ENCODE peak calls at places on chromosome 10, in nine cellular contexts. A is lower lobe of right lung, X is fibroblast of lung, Y is BE2C, H is nephron progenitor cell, G is left ventricle myocardium inferior, N is GM12878, M is Calu3, O is H9. P is an unnamed sample.

GRCh38 chr10:109967739-109968088 is 40.1 kb upstream of the ADD3 start:
- DNase-seq in A (no peak), X (no peak), Y (no peak), H (no peak), G (no peak), N (no peak), M (no peak), O (no peak), P (no peak)

GRCh38 chr10:86306628-86307278 is 59.8 kb downstream of the GRID1 start:
- DNase-seq in A (no peak), X (peak), Y (no peak), H (peak), G (no peak), N (no peak), M (peak), O (no peak), P (no peak)

GRCh38 chr10:112801748-112802147 is 148.3 kb upstream of the TCF7L2 start:
- DNase-seq in A (no peak), X (no peak), Y (no peak), H (no peak), G (no peak), N (no peak), M (peak), O (no peak), P (no peak)

GRCh38 chr10:104150206-104150605 is 28.2 kb downstream of the SFR1 start:
- DNase-seq in A (no peak), X (peak), Y (no peak), H (no peak), G (no peak), N (no peak), M (no peak), O (no peak), P (no peak)

GRCh38 chr10:31037749-31038148 is 6.1 kb upstream of the ZNF438 start:
- DNase-seq in A (no peak), X (no peak), Y (no peak), H (no peak), G (no peak), N (no peak), M (no peak), O (no peak), P (no peak)

GRCh38 chr10:74114041-74114448 is 36.6 kb downstream of the AP3M1 start:
- DNase-seq in A (no peak), X (no peak), Y (peak), H (no peak), G (no peak), N (no peak), M (no peak), O (no peak), P (no peak)

GRCh38 chr10:44398271-44398670 is 13.4 kb upstream of the CXCL12 start:
- DNase-seq in A (no peak), X (no peak), Y (no peak), H (no peak), G (no peak), N (no peak), M (no peak), O (no peak), P (no peak)

GRCh38 chr10:43264987-43265798 is 1.7 kb downstream of the RASGEF1A start:
- DNase-seq in A (no peak), X (no peak), Y (no peak), H (no peak), G (no peak), N (no peak), M (no peak), O (no peak), P (peak)

GRCh38 chr10:42952931-42953683 is 123.8 kb upstream of the RET start:
- DNase-seq in A (peak), X (no peak), Y (no peak), H (no peak), G (no peak), N (no peak), M (no peak), O (peak), P (no peak)

GRCh38 chr10:124792998-124793352 is 1.3 kb upstream of the EEF1AKMT2 start:
- DNase-seq in A (no peak), X (no peak), Y (no peak), H (no peak), G (no peak), N (no peak), M (no peak), O (no peak), P (no peak)
- TF ChIP-seq CTCF in A (no peak), X (no peak), Y (no peak), H (no peak), G (no peak), N (no peak), M (no peak), O (no peak), P (no peak)

GRCh38 chr10:89959433-89960110 is 258.2 kb downstream of the KIF20B start:
- DNase-seq in A (no peak), X (peak), Y (no peak), H (no peak), G (no peak), N (peak), M (no peak), O (no peak), P (peak)

GRCh38 chr10:89952314-89952713 is 250.9 kb downstream of the KIF20B start:
- DNase-seq in A (no peak), X (no peak), Y (no peak), H (no peak), G (no peak), N (no peak), M (no peak), O (no peak), P (no peak)

GRCh38 chr10:89954787-89955566 is 253.6 kb downstream of the KIF20B start:
- DNase-seq in A (no peak), X (no peak), Y (no peak), H (no peak), G (no peak), N (peak), M (no peak), O (no peak), P (peak)
- TF ChIP-seq CTCF in A (peak), X (peak), Y (peak), H (no peak), G (peak), N (no peak), M (no peak), O (peak), P (no peak)

DNA sequence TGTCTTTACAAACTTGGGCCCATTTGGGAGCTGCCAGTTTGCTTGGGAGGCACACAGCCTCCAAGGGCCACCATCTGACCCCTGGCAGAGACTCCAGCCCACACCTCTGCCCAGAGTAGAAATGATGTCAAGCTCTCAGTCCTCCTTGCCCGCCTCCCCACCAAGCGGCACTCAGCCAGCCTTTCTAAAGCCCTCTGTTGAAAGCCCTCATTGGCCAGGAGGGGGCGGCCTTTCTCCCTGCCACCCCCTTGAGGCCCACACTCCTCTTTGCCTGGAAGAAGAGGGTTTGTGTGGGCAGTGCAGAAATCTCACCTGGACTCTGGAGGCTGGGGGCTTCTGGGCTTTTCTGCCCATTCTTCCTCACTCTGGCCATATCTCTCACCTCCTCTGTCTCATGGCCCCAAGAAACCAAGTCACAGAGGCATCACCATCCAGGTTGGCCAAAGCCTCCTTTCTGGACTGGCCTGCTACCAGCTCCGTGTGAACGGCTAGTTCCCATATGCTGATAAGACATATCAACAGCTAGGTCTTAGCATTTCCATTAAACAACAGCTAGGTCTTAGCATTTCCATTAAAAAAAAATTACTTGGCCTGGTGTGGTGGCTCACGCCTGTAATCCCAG is 36.1 kb downstream of the UBTD1 start:
- DNase-seq in A (no peak), X (peak), Y (peak), H (peak), G (no peak), N (no peak), M (peak), O (peak), P (peak)
- TF ChIP-seq CTCF in A (peak), X (peak), Y (peak), H (peak), G (peak), N (peak), M (no peak), O (peak), P (peak)

GRCh38 chr10:126570631-126571170 is 99.8 kb downstream of the C10orf90 start:
- DNase-seq in A (no peak), X (peak), Y (no peak), H (no peak), G (no peak), N (no peak), M (no peak), O (no peak), P (no peak)

GRCh38 chr10:126576336-126576735 is 94.2 kb downstream of the C10orf90 start:
- DNase-seq in A (no peak), X (peak), Y (no peak), H (no peak), G (no peak), N (no peak), M (no peak), O (no peak), P (no peak)

GRCh38 chr10:126568809-126569208 is 101.7 kb downstream of the C10orf90 start:
- DNase-seq in A (no peak), X (peak), Y (no peak), H (no peak), G (no peak), N (no peak), M (no peak), O (no peak), P (no peak)

GRCh38 chr10:126569513-126570447 is 100.7 kb downstream of the C10orf90 start:
- DNase-seq in A (no peak), X (peak), Y (no peak), H (no peak), G (no peak), N (no peak), M (no peak), O (no peak), P (no peak)

GRCh38 chr10:126571203-126571602 is 99.3 kb downstream of the C10orf90 start:
- DNase-seq in A (no peak), X (no peak), Y (no peak), H (no peak), G (no peak), N (no peak), M (no peak), O (peak), P (no peak)
- TF ChIP-seq CTCF in A (no peak), X (no peak), Y (no peak), H (no peak), G (no peak), N (no peak), M (no peak), O (peak), P (no peak)

DNA sequence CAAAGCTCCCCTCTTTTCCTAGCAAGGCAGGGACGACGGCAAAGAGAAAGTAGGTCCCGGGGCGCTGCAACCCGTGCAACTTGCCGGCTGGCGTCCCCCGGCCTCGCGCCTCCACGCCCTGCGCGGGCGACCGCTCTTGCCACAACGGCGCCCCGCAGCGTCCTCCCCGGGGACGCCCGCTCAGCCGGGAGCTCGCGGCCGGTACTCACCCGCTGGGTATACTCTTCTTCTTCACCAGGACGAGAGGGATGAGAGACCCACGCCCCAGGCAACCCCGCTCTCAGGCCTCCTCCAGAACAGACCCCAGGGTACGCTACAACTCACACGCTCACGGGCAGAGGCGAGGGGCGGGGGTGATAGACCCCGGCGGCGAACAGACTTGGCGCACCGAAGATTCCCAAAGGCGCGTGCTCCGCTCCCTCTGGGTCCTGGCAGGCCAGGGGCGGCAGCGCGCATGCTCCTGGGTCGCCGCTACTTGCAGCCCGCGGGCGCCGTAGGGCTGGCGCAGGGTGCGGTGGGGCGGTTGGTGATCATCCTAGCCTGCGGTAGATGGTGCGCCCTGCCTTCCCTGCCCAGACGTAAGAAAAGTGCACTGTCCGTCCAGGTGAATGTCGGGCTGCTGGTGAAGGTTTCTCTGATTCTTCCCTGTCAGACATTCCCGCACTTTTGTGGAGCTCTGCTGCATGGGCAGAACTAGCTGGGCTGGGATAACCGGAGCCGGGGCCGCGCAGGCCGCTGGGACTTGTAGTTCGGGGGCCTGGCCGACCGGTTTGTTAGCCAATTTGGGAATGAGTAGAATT is at the start of gene CC2D2B:
- DNase-seq in A (peak), X (peak), Y (peak), H (peak), G (peak), N (peak), M (peak), O (peak), P (peak)
- TF ChIP-seq CTCF in A (peak), X (no peak), Y (no peak), H (no peak), G (peak), N (peak), M (no peak), O (no peak), P (no peak)

DNA sequence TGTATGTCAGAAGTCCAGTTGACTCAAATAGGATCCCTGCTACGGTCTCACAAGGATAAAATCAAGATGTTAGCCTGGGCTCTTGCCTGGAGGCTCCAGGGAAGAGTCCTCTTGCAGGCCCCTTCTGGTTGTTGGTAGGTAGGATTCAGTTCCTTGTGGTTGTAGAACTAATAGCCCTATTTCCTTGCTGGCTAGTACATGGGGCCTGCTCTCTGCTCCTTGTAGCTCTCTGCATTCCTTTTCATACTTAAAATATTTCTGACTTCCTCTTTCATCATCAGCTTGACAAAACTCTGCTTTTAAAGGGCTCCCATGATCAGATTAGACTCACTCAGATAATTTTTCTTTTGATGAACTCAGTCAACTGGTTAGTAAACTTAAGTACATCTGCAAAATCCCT is 756.7 kb downstream of the GATA3 start:
- DNase-seq in A (no peak), X (peak), Y (no peak), H (no peak), G (no peak), N (no peak), M (peak), O (no peak), P (no peak)
- TF ChIP-seq CTCF in A (no peak), X (no peak), Y (no peak), H (no peak), G (no peak), N (no peak), M (no peak), O (no peak), P (no peak)

GRCh38 chr10:132145521-132146185 is 41.1 kb upstream of the DPYSL4 start:
- DNase-seq in A (peak), X (no peak), Y (peak), H (no peak), G (no peak), N (no peak), M (no peak), O (no peak), P (no peak)

GRCh38 chr10:132146941-132147915 is 39.5 kb upstream of the DPYSL4 start:
- DNase-seq in A (peak), X (no peak), Y (peak), H (no peak), G (peak), N (no peak), M (no peak), O (no peak), P (no peak)

GRCh38 chr10:132144086-132144485 is 42.7 kb upstream of the DPYSL4 start:
- DNase-seq in A (peak), X (no peak), Y (peak), H (no peak), G (no peak), N (no peak), M (no peak), O (no peak), P (no peak)

GRCh38 chr10:132145002-132145401 is 41.7 kb upstream of the DPYSL4 start:
- DNase-seq in A (peak), X (no peak), Y (peak), H (no peak), G (no peak), N (no peak), M (no peak), O (no peak), P (no peak)

DNA sequence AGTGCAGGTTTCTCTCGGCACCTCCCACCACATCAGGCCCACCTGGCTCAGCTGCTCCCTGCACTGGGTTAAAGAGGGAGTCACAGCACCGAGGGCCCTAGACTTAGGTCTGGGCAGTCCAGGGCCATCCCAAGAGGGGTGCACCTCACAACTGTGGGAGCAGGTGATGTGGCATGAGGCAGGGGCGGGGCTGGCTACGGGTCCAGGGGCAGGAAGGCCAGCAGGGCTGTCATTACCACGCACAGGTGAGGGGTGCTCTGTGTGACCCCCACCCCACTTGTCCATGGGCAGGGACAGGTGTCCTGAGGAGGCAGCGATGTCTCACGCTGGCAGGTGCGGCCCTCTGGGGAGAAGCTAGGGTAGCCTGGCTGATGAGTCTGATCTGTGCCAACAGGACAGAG is 40.5 kb upstream of the DPYSL4 start:
- DNase-seq in A (peak), X (no peak), Y (peak), H (no peak), G (no peak), N (no peak), M (no peak), O (no peak), P (no peak)
- TF ChIP-seq CTCF in A (no peak), X (no peak), Y (no peak), H (no peak), G (no peak), N (no peak), M (no peak), O (no peak), P (no peak)

GRCh38 chr10:102342462-102342861 is 53.0 kb upstream of the NFKB2 start:
- DNase-seq in A (no peak), X (peak), Y (no peak), H (no peak), G (no peak), N (no peak), M (no peak), O (peak), P (no peak)

GRCh38 chr10:102344067-102344466 is 51.4 kb upstream of the NFKB2 start:
- DNase-seq in A (no peak), X (peak), Y (no peak), H (no peak), G (no peak), N (no peak), M (no peak), O (no peak), P (no peak)

GRCh38 chr10:102342958-102343357 is 52.5 kb upstream of the NFKB2 start:
- DNase-seq in A (no peak), X (peak), Y (no peak), H (no peak), G (no peak), N (no peak), M (no peak), O (no peak), P (no peak)

GRCh38 chr10:102352066-102352715 is 43.3 kb upstream of the NFKB2 start:
- DNase-seq in A (peak), X (peak), Y (peak), H (peak), G (peak), N (no peak), M (peak), O (peak), P (peak)

DNA sequence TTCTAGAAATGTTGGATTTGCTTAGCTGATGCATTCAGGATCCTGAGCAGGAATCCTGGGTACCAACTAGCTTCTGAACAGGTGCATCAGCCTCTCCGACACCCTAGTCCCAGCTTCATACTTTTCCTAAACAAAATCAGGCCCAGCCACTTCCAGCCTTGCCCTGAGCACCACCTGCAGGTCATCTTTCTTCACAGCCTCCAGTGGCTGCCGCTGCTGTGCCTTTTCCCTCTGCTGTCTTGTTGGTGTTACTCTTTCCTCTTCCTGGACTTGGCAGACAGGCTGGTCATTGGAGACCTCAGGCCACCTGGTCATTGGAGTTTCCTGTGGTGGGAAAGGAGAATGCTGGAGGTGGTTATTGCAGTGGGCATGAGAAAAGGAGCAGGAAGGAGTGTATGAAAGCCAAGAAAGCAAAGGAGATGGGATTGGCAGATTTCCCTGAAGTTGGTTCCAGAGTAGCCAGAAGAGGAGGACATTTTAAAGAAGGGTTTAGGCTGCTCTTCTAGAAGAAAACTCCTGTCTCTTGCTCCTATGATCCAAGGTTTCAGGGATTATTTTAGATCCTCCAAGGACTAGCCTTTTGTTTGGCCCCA is 48.2 kb upstream of the NFKB2 start:
- DNase-seq in A (peak), X (peak), Y (peak), H (peak), G (peak), N (no peak), M (peak), O (peak), P (peak)
- TF ChIP-seq CTCF in A (peak), X (peak), Y (peak), H (peak), G (peak), N (peak), M (peak), O (peak), P (peak)